ENCODE peak calls at places on chromosomes 11 and 22, in ten cellular contexts. Y is IMR-90; K is CD8-positive, alpha-beta memory T cell; S is MM.1S; T is CD8-positive, alpha-beta T cell; C is trophoblast cell; X is H9; M is coronary artery; B is CD4-positive, alpha-beta T cell; N is iPS DF 6.9. O is an unnamed sample.

GRCh38 chr11:16154715-16155396 is 201.5 kb downstream of the SOX6 start:
- DNase-seq in T (no peak), X (no peak), C (peak), S (no peak), M (no peak), N (no peak), B (no peak), K (no peak), Y (no peak), O (peak)

GRCh38 chr11:78147807-78148206 is 8.4 kb upstream of the ALG8 start:
- DNase-seq in C (no peak), T (no peak), S (no peak), N (no peak), M (no peak), K (no peak), B (no peak), Y (no peak), X (no peak), O (no peak)

GRCh38 chr22:27420186-27420816 is 381.3 kb downstream of the MN1 start:
- DNase-seq in Y (peak), T (no peak), X (no peak), N (no peak), S (no peak), B (no peak), C (no peak), K (no peak), M (no peak), O (no peak)

GRCh38 chr11:41039592-41039991 is 419.9 kb downstream of the LRRC4C start:
- DNase-seq in X (no peak), C (no peak), T (no peak), Y (no peak), M (no peak), K (no peak), N (no peak), B (no peak), S (peak), O (no peak)

GRCh38 chr11:83671295-83671694 is 385.1 kb upstream of the CCDC90B start:
- DNase-seq in Y (peak), X (no peak), S (no peak), T (no peak), M (no peak), C (no peak), K (no peak), B (no peak), N (no peak), O (no peak)

GRCh38 chr11:115338476-115338875 is 165.7 kb downstream of the CADM1 start:
- DNase-seq in X (no peak), B (no peak), S (no peak), T (no peak), N (no peak), M (no peak), K (no peak), Y (no peak), C (no peak), O (peak)

GRCh38 chr11:61611309-61611708 is 30.4 kb upstream of the SYT7 start:
- DNase-seq in Y (no peak), N (no peak), C (no peak), B (no peak), K (no peak), M (no peak), T (no peak), S (no peak), X (no peak), O (no peak)

GRCh38 chr22:37631448-37632173 is 7.9 kb upstream of the SH3BP1 start:
- DNase-seq in T (no peak), K (peak), C (no peak), M (no peak), Y (no peak), N (no peak), S (no peak), B (no peak), X (no peak), O (no peak)

GRCh38 chr11:91243630-91244029 is 981.0 kb upstream of the FAT3 start:
- DNase-seq in Y (no peak), K (no peak), N (no peak), S (no peak), M (no peak), C (no peak), B (no peak), X (no peak), T (no peak), O (no peak)

GRCh38 chr22:39960791-39961746 is 872 bp downstream of the TMA7B start:
- DNase-seq in M (no peak), T (peak), B (peak), Y (peak), S (peak), X (no peak), K (peak), C (peak), N (no peak), O (no peak)

GRCh38 chr11:79431535-79431934 is 9.3 kb downstream of the TENM4 start:
- DNase-seq in X (no peak), N (no peak), S (no peak), K (no peak), B (no peak), Y (peak), T (no peak), C (no peak), M (no peak), O (no peak)

GRCh38 chr11:102794382-102794781 is 3.6 kb downstream of the MMP1 start:
- DNase-seq in Y (peak), K (no peak), B (no peak), X (peak), C (peak), S (peak), M (no peak), N (peak), T (no peak), O (peak)

GRCh38 chr11:48002565-48002964 is 22.2 kb downstream of the PTPRJ start:
- DNase-seq in S (no peak), B (no peak), T (no peak), X (no peak), Y (no peak), N (no peak), M (no peak), C (no peak), K (no peak), O (no peak)

GRCh38 chr11:78638704-78639380 is 64.2 kb upstream of the NARS2 start:
- DNase-seq in T (no peak), K (no peak), M (no peak), S (no peak), X (no peak), B (no peak), C (no peak), N (no peak), Y (no peak), O (no peak)

GRCh38 chr22:46122511-46122971 is 27.8 kb upstream of the PPARA start:
- DNase-seq in N (peak), Y (peak), C (peak), M (no peak), K (peak), X (peak), T (peak), S (peak), B (peak), O (peak)

GRCh38 chr22:44497904-44498242 is at the start of gene RTL6:
- DNase-seq in S (no peak), B (no peak), C (no peak), X (no peak), Y (peak), N (no peak), T (no peak), K (no peak), M (no peak), O (no peak)

GRCh38 chr22:39128508-39128907 is 24.0 kb downstream of the CBX7 start:
- DNase-seq in X (no peak), S (peak), Y (no peak), T (no peak), K (no peak), C (no peak), M (no peak), N (no peak), B (no peak), O (no peak)

GRCh38 chr11:96242191-96242845 is 100.7 kb downstream of the MAML2 start:
- DNase-seq in C (peak), X (no peak), M (no peak), T (no peak), B (no peak), Y (no peak), S (no peak), N (no peak), K (no peak), O (no peak)

GRCh38 chr11:5690736-5691135 is 1.1 kb downstream of the TRIM22 start:
- DNase-seq in K (no peak), M (peak), X (no peak), B (no peak), S (no peak), Y (peak), C (peak), N (no peak), T (no peak), O (no peak)

GRCh38 chr22:43796567-43796966 is 15.5 kb downstream of the EFCAB6 start:
- DNase-seq in S (no peak), C (peak), M (no peak), K (no peak), X (no peak), B (no peak), T (no peak), Y (peak), N (no peak), O (peak)

GRCh38 chr11:61598886-61599868 is 18.3 kb upstream of the SYT7 start:
- DNase-seq in K (no peak), Y (peak), S (no peak), N (no peak), C (no peak), B (no peak), M (no peak), X (peak), T (no peak), O (peak)

GRCh38 chr11:126284829-126285228 is 1.9 kb downstream of the TIRAP start:
- DNase-seq in K (peak), S (peak), N (no peak), X (no peak), C (peak), T (peak), B (peak), Y (peak), M (no peak), O (no peak)

GRCh38 chr22:29394931-29395581 is 6.7 kb upstream of the AP1B1 start:
- DNase-seq in T (peak), S (peak), X (peak), N (peak), Y (peak), C (peak), K (peak), B (peak), M (peak), O (peak)

GRCh38 chr11:126345759-126346585 is 9.5 kb upstream of the ST3GAL4 start:
- DNase-seq in X (no peak), B (no peak), N (no peak), T (no peak), K (no peak), S (no peak), C (peak), M (no peak), Y (peak), O (peak)

GRCh38 chr11:57703341-57703740 is 8.7 kb downstream of the MED19 start:
- DNase-seq in C (no peak), Y (peak), B (no peak), X (no peak), T (no peak), K (no peak), N (no peak), S (no peak), M (no peak), O (no peak)

GRCh38 chr11:128903248-128904041 is 12.3 kb downstream of the KCNJ5 start:
- DNase-seq in X (peak), K (no peak), C (peak), N (no peak), S (no peak), T (no peak), B (no peak), M (no peak), Y (peak), O (peak)

GRCh38 chr11:128904303-128904871 is 13.2 kb downstream of the KCNJ5 start:
- DNase-seq in Y (no peak), S (no peak), B (no peak), N (no peak), X (no peak), C (no peak), K (no peak), M (no peak), T (no peak), O (peak)

GRCh38 chr11:128906185-128907065 is 15.3 kb downstream of the KCNJ5 start:
- DNase-seq in T (no peak), K (no peak), Y (no peak), N (no peak), B (no peak), X (no peak), S (no peak), C (peak), M (no peak), O (no peak)

GRCh38 chr11:128904872-128905344 is 13.8 kb downstream of the KCNJ5 start:
- DNase-seq in B (no peak), X (peak), K (no peak), S (no peak), C (peak), T (no peak), M (no peak), N (no peak), Y (no peak), O (peak)

GRCh38 chr11:128905345-128906184 is 14.4 kb downstream of the KCNJ5 start:
- DNase-seq in B (peak), S (peak), K (peak), Y (peak), T (no peak), N (no peak), M (no peak), X (peak), C (peak), O (peak)
- H3K27ac ChIP-seq in B (no peak), S (no peak), K (no peak), Y (no peak), T (no peak), N (no peak), M (peak), X (no peak), C (no peak), O (no peak)

GRCh38 chr11:2219318-2220017 is 47.9 kb upstream of the TH start:
- DNase-seq in B (no peak), S (no peak), N (no peak), Y (no peak), X (no peak), M (no peak), T (no peak), K (no peak), C (no peak), O (no peak)
- H3K27ac ChIP-seq in B (no peak), S (no peak), N (no peak), Y (no peak), X (no peak), M (no peak), T (no peak), K (no peak), C (no peak), O (no peak)

GRCh38 chr11:114209343-114209742 is 86.9 kb upstream of the NNMT start:
- DNase-seq in K (no peak), C (no peak), X (no peak), T (no peak), M (no peak), Y (no peak), S (no peak), N (no peak), B (no peak), O (no peak)
- H3K27ac ChIP-seq in K (no peak), C (no peak), X (no peak), T (no peak), M (peak), Y (no peak), S (no peak), N (no peak), B (no peak), O (no peak)

DNA sequence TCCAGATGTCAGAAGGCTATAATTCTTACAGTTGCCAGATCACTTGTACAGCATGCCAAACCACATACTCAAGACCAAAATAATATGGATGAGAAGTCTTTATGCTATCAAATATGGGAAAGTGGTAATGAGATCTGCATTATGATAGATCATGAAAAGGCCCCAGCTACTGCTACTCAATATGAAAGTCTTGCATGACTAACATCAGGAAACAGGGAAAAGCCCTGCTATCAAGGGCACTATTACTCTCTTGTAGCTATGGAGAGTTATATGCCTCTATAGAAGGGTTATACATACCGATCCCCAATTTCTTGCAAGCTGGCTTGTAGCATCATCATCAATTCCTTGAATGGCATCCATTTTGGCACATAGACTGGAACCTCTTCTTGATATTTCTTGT is 30.2 kb upstream of the TMPRSS5 start:
- DNase-seq in N (no peak), B (no peak), C (no peak), Y (no peak), S (no peak), T (no peak), X (no peak), K (no peak), M (no peak), O (no peak)
- H3K27ac ChIP-seq in N (no peak), B (no peak), C (no peak), Y (no peak), S (no peak), T (no peak), X (no peak), K (no peak), M (no peak), O (no peak)

GRCh38 chr11:66271816-66272215 is 3.4 kb downstream of the RAB1B start:
- DNase-seq in T (no peak), K (no peak), C (no peak), M (no peak), X (no peak), S (no peak), B (no peak), N (no peak), Y (no peak), O (no peak)
- H3K27ac ChIP-seq in T (no peak), K (peak), C (no peak), M (no peak), X (no peak), S (no peak), B (no peak), N (no peak), Y (no peak), O (no peak)

GRCh38 chr11:62664405-62665074 is 470 bp downstream of the C11orf98 start:
- DNase-seq in T (peak), C (peak), N (no peak), M (no peak), S (peak), K (no peak), Y (peak), B (peak), X (peak), O (peak)

GRCh38 chr11:62665630-62666258 is 632 bp downstream of the CSKMT start:
- DNase-seq in M (peak), K (peak), C (peak), T (peak), N (no peak), Y (peak), S (peak), X (no peak), B (peak), O (peak)

GRCh38 chr11:62665075-62665629 is at the start of the genes C11orf98 and CSKMT:
- DNase-seq in N (peak), C (peak), M (peak), K (peak), T (peak), B (peak), X (peak), Y (peak), S (peak), O (peak)

GRCh38 chr11:62667460-62667859 is 2.3 kb downstream of the CSKMT start:
- DNase-seq in B (no peak), N (no peak), M (no peak), Y (no peak), T (no peak), C (no peak), S (no peak), K (no peak), X (no peak), O (no peak)

DNA sequence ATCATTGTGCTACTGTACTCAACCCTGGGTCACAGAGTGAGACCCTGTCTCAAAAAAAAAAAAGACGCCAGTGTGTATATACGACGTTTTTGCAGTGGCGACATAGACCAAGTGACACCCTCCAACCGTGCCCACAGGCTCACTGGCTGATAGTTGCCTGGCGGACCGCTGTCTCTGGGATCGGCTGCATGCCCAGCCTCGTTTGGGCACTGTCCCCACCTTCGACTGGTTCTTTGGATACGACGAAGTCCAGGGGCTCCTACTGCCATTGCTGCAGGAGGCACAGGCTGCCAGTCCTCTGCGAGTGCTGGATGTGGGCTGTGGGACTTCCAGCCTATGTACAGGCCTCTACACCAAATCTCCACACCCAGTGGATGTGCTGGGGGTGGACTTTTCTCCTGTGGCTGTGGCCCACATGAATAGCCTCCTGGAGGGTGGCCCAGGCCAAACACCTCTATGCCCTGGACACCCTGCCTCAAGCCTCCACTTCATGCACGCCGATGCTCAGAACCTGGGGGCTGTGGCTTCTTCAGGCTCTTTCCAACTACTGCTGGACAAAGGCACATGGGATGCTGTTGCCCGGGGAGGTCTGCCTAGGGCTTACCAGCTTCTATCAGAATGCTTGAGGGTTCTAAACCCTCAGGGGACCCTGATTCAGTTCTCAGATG is 1.3 kb downstream of the CSKMT start:
- DNase-seq in T (no peak), M (no peak), S (no peak), X (no peak), N (no peak), Y (no peak), C (no peak), B (no peak), K (no peak), O (no peak)
- H3K27ac ChIP-seq in T (peak), M (peak), S (no peak), X (no peak), N (no peak), Y (peak), C (no peak), B (peak), K (peak), O (peak)

DNA sequence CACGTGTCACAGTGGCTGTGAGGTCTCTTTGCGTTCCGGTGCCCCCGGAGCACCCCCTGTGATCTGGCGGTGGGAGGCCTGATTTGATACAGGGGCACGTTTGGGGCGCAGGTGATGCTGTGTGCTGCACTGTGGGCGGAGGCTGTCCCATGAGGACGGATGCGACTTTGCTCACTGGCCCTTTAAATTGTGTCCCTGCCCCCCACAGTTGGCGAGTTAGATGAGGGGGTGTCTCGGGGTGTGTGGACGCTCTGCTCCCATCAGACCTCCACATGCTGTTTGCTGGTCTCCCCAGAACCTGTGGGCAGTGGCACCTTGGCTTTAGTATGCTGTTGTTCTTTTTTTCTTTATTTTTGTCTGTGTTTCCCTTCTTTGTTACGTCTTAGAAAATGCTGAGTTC is 5.2 kb downstream of the ZBED4 start:
- DNase-seq in N (no peak), M (no peak), Y (no peak), C (no peak), X (no peak), T (no peak), S (no peak), K (no peak), B (no peak), O (no peak)
- H3K27ac ChIP-seq in N (no peak), M (no peak), Y (no peak), C (no peak), X (no peak), T (no peak), S (no peak), K (no peak), B (no peak), O (no peak)

O was measured in mesendoderm.